ENCODE peak calls at places on chromosome 1, in ten cellular contexts. R is left ventricle myocardium inferior, I is neural progenitor cell, L is tibial nerve, P is PC-3, J is fibroblast of lung, O is IMR-90, X is uterus, F is colonic mucosa, D is GM12878. H is an unnamed sample.

GRCh38 chr1:184792450-184792969 is 37.9 kb upstream of the EDEM3 start:
- DNase-seq in R (peak; percentile 62), I (no peak), L (peak; percentile 66), P (peak; percentile 93), J (peak; percentile 98), O (peak; percentile 99), X (peak; percentile 55), F (peak; percentile 85), D (no peak), H (no peak)

GRCh38 chr1:205294175-205294913 is 27.2 kb downstream of the NUAK2 start:
- DNase-seq in R (no peak), I (peak; percentile 83), L (no peak), P (peak; percentile 87), J (peak; percentile 88), O (peak; percentile 99), X (peak; percentile 58), F (no peak), D (no peak), H (peak; percentile 85)

GRCh38 chr1:3790952-3791351 is 5.3 kb downstream of the LRRC47 start:
- DNase-seq in R (no peak), I (no peak), L (no peak), P (no peak), J (no peak), O (no peak), X (no peak), F (no peak), D (no peak), H (no peak)

GRCh38 chr1:199780948-199781347 is 246.6 kb upstream of the NR5A2 start:
- DNase-seq in R (no peak), I (no peak), L (no peak), P (peak; percentile 85), J (peak; percentile 60), O (peak; percentile 70), X (no peak), F (no peak), D (no peak), H (no peak)

GRCh38 chr1:202860744-202861419 is 28.1 kb downstream of the RABIF start:
- DNase-seq in R (peak; percentile 21), I (peak; percentile 85), L (no peak), P (peak; percentile 95), J (peak; percentile 11), O (peak; percentile 33), X (peak; percentile 33), F (peak; percentile 89), D (no peak), H (peak; percentile 94)

GRCh38 chr1:1347663-1348419 is 1.4 kb downstream of the DVL1 start:
- DNase-seq in R (peak; percentile 46), I (peak; percentile 81), L (no peak), P (peak; percentile 79), J (no peak), O (peak; percentile 25), X (no peak), F (peak; percentile 85), D (no peak), H (peak; percentile 86)

GRCh38 chr1:4482526-4482925 is 171.9 kb upstream of the AJAP1 start:
- DNase-seq in R (no peak), I (no peak), L (no peak), P (no peak), J (no peak), O (no peak), X (no peak), F (no peak), D (no peak), H (no peak)

GRCh38 chr1:65045022-65045786 is 78.9 kb upstream of the JAK1 start:
- DNase-seq in R (no peak), I (no peak), L (no peak), P (no peak), J (peak; percentile 14), O (no peak), X (no peak), F (no peak), D (no peak), H (no peak)

GRCh38 chr1:89065077-89065868 is at the start of gene GBP1:
- DNase-seq in R (no peak), I (no peak), L (peak; percentile 61), P (peak; percentile 29), J (peak; percentile 96), O (peak; percentile 88), X (peak; percentile 66), F (no peak), D (no peak), H (no peak)

GRCh38 chr1:56958526-56958925 is 7.3 kb downstream of the C8B start:
- DNase-seq in R (no peak), I (peak; percentile 41), L (no peak), P (no peak), J (peak; percentile 10), O (peak; percentile 35), X (no peak), F (no peak), D (no peak), H (no peak)

GRCh38 chr1:55490556-55490955 is 275.4 kb upstream of the USP24 start:
- DNase-seq in R (no peak), I (no peak), L (no peak), P (peak; percentile 28), J (peak; percentile 53), O (peak; percentile 76), X (no peak), F (no peak), D (no peak), H (no peak)

GRCh38 chr1:182720465-182720864 is 36.1 kb upstream of the RGS8 start:
- DNase-seq in R (no peak), I (peak; percentile 37), L (no peak), P (no peak), J (peak; percentile 6), O (peak; percentile 10), X (no peak), F (no peak), D (no peak), H (peak; percentile 63)
- TF ChIP-seq CTCF in R (peak; percentile 26), I (peak; percentile 40), L (no peak), P (no peak), J (peak; percentile 42), O (no peak), X (no peak), F (no peak), D (no peak), H (peak; percentile 82)

DNA sequence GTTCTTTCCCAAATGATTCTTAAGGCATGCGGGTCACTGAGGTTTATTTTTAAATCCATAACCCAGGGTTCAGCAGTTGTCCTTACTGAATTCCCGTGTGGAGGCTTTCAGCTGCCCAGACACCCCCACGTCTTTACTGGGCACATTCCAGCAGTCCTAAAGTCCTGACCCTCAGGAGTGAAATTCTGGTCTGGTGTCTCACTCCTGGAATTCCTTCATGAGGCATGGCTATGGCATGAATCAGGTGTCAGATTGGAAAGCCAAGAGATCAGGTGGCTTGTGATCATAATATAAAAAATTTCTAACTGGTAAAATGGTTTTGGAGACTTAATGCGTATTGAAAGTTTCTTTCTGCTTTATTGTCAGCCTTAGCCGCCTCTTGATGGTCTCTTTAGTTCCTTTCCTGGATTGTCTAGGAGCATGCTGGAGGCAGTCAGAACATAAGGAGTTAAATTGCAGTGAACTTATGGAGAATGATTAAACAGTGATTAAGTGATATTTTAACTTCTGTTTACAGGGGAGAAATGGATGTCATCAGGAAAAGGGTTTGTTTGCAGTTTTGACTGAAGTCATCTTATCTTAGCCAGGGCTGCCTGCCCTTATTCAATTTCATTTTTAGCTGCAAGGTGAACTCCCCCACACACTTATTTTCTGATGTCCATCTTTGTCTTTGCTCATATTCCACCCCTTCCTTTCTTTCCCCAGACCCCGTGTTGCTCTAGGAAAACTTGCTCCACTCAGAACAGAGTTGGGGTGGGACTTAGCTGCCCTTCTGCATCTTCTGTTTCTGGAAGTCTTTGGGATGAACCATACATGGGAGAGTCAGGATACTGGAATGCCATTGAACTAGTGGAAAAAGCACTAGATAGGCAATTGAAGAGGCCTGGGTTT is 25.7 kb upstream of the MACF1 start:
- DNase-seq in R (no peak), I (peak; percentile 48), L (no peak), P (peak; percentile 94), J (no peak), O (peak; percentile 77), X (peak; percentile 39), F (no peak), D (no peak), H (no peak)
- H3K4me1 ChIP-seq in R (peaks cover 55% of the 10 kb centered on the region), I (peaks cover 55% of the 10 kb centered on the region), L (no peaks in the 10 kb centered on the region), P (peaks cover 58% of the 10 kb centered on the region), J (peaks cover 26% of the 10 kb centered on the region), O (peaks cover 24% of the 10 kb centered on the region), X (peaks cover 10% of the 10 kb centered on the region), F (no peaks in the 10 kb centered on the region), D (peaks cover 6% of the 10 kb centered on the region), H (peaks cover 18% of the 10 kb centered on the region)

DNA sequence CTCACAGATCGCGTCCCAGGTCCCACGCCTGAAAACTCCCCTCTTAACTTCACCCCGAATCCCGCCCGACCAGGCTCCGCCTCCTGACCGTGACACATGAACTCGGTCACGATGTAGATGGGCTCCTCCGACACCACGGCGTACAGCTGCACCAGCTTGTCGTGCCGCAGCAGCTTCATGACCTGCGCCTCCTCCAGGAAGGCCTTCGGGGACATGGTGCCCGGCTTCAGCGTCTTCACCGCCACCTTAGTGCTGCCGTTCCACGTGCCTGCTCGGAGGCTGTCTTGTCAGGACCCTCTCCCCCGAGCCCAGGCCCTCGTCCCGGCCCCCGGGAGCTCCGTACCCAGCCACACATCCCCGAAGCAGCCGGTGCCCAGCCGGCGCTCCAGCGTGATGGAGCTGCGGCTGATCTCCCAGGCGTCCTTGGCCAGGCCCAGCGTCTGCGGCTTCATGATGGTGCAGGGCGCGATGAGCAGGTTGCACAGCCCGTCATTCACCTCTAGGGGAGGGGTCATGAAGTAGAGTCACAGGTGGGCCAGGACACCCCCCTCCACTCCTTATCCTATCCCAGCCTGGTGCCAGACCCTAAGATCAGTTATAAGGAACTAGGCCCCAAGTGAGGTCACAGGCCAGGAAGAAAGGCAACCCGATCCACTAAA is 11.5 kb upstream of the AHDC1 start:
- DNase-seq in R (no peak), I (no peak), L (no peak), P (no peak), J (no peak), O (no peak), X (no peak), F (no peak), D (no peak), H (peak; percentile 73)
- TF ChIP-seq CTCF in R (no peak), I (no peak), L (no peak), P (no peak), J (no peak), O (no peak), X (no peak), F (no peak), D (no peak), H (peak; percentile 39)

GRCh38 chr1:234605493-234605982 is 4.4 kb downstream of the IRF2BP2 start:
- DNase-seq in R (no peak), I (no peak), L (no peak), P (no peak), J (no peak), O (no peak), X (no peak), F (no peak), D (no peak), H (no peak)

GRCh38 chr1:234603221-234604204 is 6.5 kb downstream of the IRF2BP2 start:
- DNase-seq in R (no peak), I (no peak), L (no peak), P (peak; percentile 22), J (peak; percentile 70), O (peak; percentile 77), X (no peak), F (no peak), D (no peak), H (no peak)

GRCh38 chr1:234605983-234606730 is 3.8 kb downstream of the IRF2BP2 start:
- DNase-seq in R (peak; percentile 46), I (no peak), L (no peak), P (peak; percentile 44), J (peak; percentile 70), O (peak; percentile 62), X (no peak), F (no peak), D (no peak), H (no peak)

GRCh38 chr1:234604393-234604725 is 5.6 kb downstream of the IRF2BP2 start:
- DNase-seq in R (no peak), I (no peak), L (no peak), P (no peak), J (no peak), O (no peak), X (no peak), F (no peak), D (no peak), H (no peak)

GRCh38 chr1:234604726-234605492 is 5.1 kb downstream of the IRF2BP2 start:
- DNase-seq in R (no peak), I (no peak), L (no peak), P (peak; percentile 30), J (peak; percentile 80), O (peak; percentile 83), X (no peak), F (no peak), D (no peak), H (no peak)
- H3K4me1 ChIP-seq in R (peaks cover 83% of the 10 kb centered on the region), I (peaks cover 62% of the 10 kb centered on the region), L (peaks cover 15% of the 10 kb centered on the region), P (peaks cover 35% of the 10 kb centered on the region), J (peaks cover 18% of the 10 kb centered on the region), O (peaks cover 6% of the 10 kb centered on the region), X (peaks cover 22% of the 10 kb centered on the region), F (peaks cover 11% of the 10 kb centered on the region), D (peaks cover 13% of the 10 kb centered on the region), H (no peaks in the 10 kb centered on the region)